ENCODE peak calls at places on chromosomes 3 and 15, in eight cellular contexts. C, H, I, Y, N, V, K and R are unnamed samples. For H3K9me2, the result is how much of the 10 kb centered on the place peaks cover.

GRCh38 chr3:138492980-138493675 is 58.7 kb downstream of the ESYT3 start:
- DNase-seq in C (no peak), H (no peak), I (no peak), Y (no peak), N (no peak), V (no peak), K (no peak), R (no peak)

GRCh38 chr3:11143476-11143875 is 10.8 kb upstream of the HRH1 start:
- DNase-seq in C (no peak), H (no peak), I (no peak), Y (no peak), N (no peak), V (no peak), K (no peak), R (no peak)

GRCh38 chr15:39242345-39242744 is 338.5 kb upstream of the THBS1 start:
- DNase-seq in C (no peak), H (peak), I (no peak), Y (no peak), N (no peak), V (no peak), K (no peak), R (no peak)

GRCh38 chr3:194271459-194272035 is 79.6 kb downstream of the CPN2 start:
- DNase-seq in C (no peak), H (no peak), I (no peak), Y (no peak), N (no peak), V (no peak), K (no peak), R (no peak)

GRCh38 chr3:160195106-160195505 is 30.1 kb upstream of the C3orf80 start:
- DNase-seq in C (no peak), H (no peak), I (no peak), Y (no peak), N (no peak), V (no peak), K (no peak), R (no peak)

GRCh38 chr15:43859546-43859945 is 32.7 kb downstream of the WDR76 start:
- DNase-seq in C (no peak), H (no peak), I (no peak), Y (no peak), N (no peak), V (no peak), K (no peak), R (no peak)

GRCh38 chr3:29065211-29065785 is 215.6 kb upstream of the RBMS3 start:
- DNase-seq in C (no peak), H (peak), I (peak), Y (no peak), N (peak), V (peak), K (peak), R (no peak)

GRCh38 chr3:186746008-186746407 is 28.8 kb downstream of the KNG1 start:
- DNase-seq in C (no peak), H (no peak), I (peak), Y (peak), N (no peak), V (peak), K (peak), R (no peak)

GRCh38 chr3:178203650-178204049 is 332.6 kb upstream of the KCNMB2 start:
- DNase-seq in C (no peak), H (no peak), I (no peak), Y (no peak), N (no peak), V (no peak), K (no peak), R (no peak)

GRCh38 chr3:74590620-74591262 is 23.7 kb downstream of the CNTN3 start:
- DNase-seq in C (no peak), H (no peak), I (no peak), Y (no peak), N (no peak), V (no peak), K (no peak), R (no peak)

GRCh38 chr3:150760431-150761200 is 2.4 kb downstream of the SIAH2 start:
- DNase-seq in C (peak), H (no peak), I (no peak), Y (no peak), N (no peak), V (no peak), K (no peak), R (no peak)

GRCh38 chr3:134369861-134370596 is 4.2 kb downstream of the AMOTL2 start:
- DNase-seq in C (no peak), H (no peak), I (no peak), Y (no peak), N (no peak), V (no peak), K (no peak), R (no peak)

GRCh38 chr3:191143224-191143623 is 55.8 kb upstream of the OSTN start:
- DNase-seq in C (no peak), H (peak), I (no peak), Y (no peak), N (no peak), V (no peak), K (no peak), R (no peak)

GRCh38 chr3:38828681-38829080 is 12.7 kb upstream of the SCN10A start:
- DNase-seq in C (no peak), H (no peak), I (no peak), Y (no peak), N (peak), V (no peak), K (no peak), R (no peak)

GRCh38 chr3:119015942-119016341 is 18.7 kb downstream of the IGSF11 start:
- DNase-seq in C (no peak), H (no peak), I (no peak), Y (no peak), N (no peak), V (no peak), K (no peak), R (no peak)

GRCh38 chr3:125281411-125281810 is 68.9 kb upstream of the SLC12A8 start:
- DNase-seq in C (no peak), H (no peak), I (no peak), Y (no peak), N (no peak), V (no peak), K (no peak), R (no peak)

GRCh38 chr3:188153498-188153948 is 434 bp upstream of the LPP start:
- DNase-seq in C (no peak), H (peak), I (peak), Y (peak), N (peak), V (peak), K (peak), R (peak)

GRCh38 chr15:91049378-91050127 is 27.2 kb upstream of the VPS33B start:
- DNase-seq in C (peak), H (peak), I (peak), Y (peak), N (peak), V (peak), K (peak), R (peak)

GRCh38 chr3:47984089-47984759 is 32.0 kb downstream of the MAP4 start:
- DNase-seq in C (no peak), H (peak), I (no peak), Y (peak), N (no peak), V (no peak), K (peak), R (no peak)

GRCh38 chr3:197196192-197196591 is 102.2 kb downstream of the DLG1 start:
- DNase-seq in C (no peak), H (no peak), I (no peak), Y (no peak), N (no peak), V (no peak), K (no peak), R (no peak)

GRCh38 chr3:9884555-9885165 is 4.6 kb upstream of the CIDEC start:
- DNase-seq in C (no peak), H (peak), I (peak), Y (peak), N (no peak), V (no peak), K (peak), R (no peak)

GRCh38 chr3:73448761-73449290 is 175.9 kb downstream of the PDZRN3 start:
- DNase-seq in C (peak), H (no peak), I (no peak), Y (no peak), N (no peak), V (no peak), K (no peak), R (peak)

GRCh38 chr15:48477795-48478360 is 146.6 kb downstream of the DUT start:
- DNase-seq in C (no peak), H (no peak), I (no peak), Y (no peak), N (no peak), V (no peak), K (no peak), R (no peak)

GRCh38 chr3:32257042-32257441 is 18.6 kb downstream of the CMTM8 start:
- DNase-seq in C (no peak), H (peak), I (no peak), Y (no peak), N (no peak), V (no peak), K (no peak), R (no peak)

GRCh38 chr3:179801263-179801662 is 148.4 kb downstream of the USP13 start:
- DNase-seq in C (no peak), H (peak), I (peak), Y (no peak), N (no peak), V (no peak), K (no peak), R (no peak)

GRCh38 chr3:71987089-71987735 is 202.3 kb upstream of the PROK2 start:
- DNase-seq in C (no peak), H (peak), I (peak), Y (peak), N (no peak), V (peak), K (no peak), R (no peak)

GRCh38 chr15:66654718-66655375 is 47.2 kb upstream of the SMAD6 start:
- DNase-seq in C (no peak), H (no peak), I (peak), Y (no peak), N (no peak), V (peak), K (no peak), R (no peak)

GRCh38 chr3:47475570-47476329 is at the start of gene SCAP:
- DNase-seq in C (peak), H (peak), I (peak), Y (peak), N (peak), V (peak), K (peak), R (peak)

GRCh38 chr15:37518436-37518835 is 416.0 kb upstream of the TMCO5A start:
- DNase-seq in C (no peak), H (no peak), I (no peak), Y (no peak), N (no peak), V (no peak), K (no peak), R (no peak)

GRCh38 chr15:59553879-59554735 is 57.5 kb upstream of the GCNT3 start:
- DNase-seq in C (no peak), H (peak), I (peak), Y (no peak), N (no peak), V (no peak), K (peak), R (no peak)

GRCh38 chr3:119382134-119382533 is 81.3 kb downstream of the TMEM39A start:
- DNase-seq in C (no peak), H (no peak), I (no peak), Y (no peak), N (no peak), V (no peak), K (no peak), R (no peak)

GRCh38 chr3:178480795-178481194 is 55.4 kb upstream of the KCNMB2 start:
- DNase-seq in C (no peak), H (no peak), I (no peak), Y (no peak), N (no peak), V (no peak), K (no peak), R (no peak)

GRCh38 chr3:188914556-188914955 is 257.2 kb upstream of the TPRG1 start:
- DNase-seq in C (no peak), H (peak), I (no peak), Y (no peak), N (no peak), V (no peak), K (no peak), R (no peak)

GRCh38 chr3:141109761-141110160 is 58.6 kb downstream of the SPSB4 start:
- DNase-seq in C (peak), H (no peak), I (no peak), Y (no peak), N (no peak), V (no peak), K (no peak), R (no peak)

GRCh38 chr3:141112686-141113255 is 61.6 kb downstream of the SPSB4 start:
- DNase-seq in C (no peak), H (no peak), I (no peak), Y (no peak), N (no peak), V (no peak), K (no peak), R (no peak)

GRCh38 chr3:141111364-141112150 is 60.4 kb downstream of the SPSB4 start:
- DNase-seq in C (no peak), H (no peak), I (no peak), Y (no peak), N (no peak), V (no peak), K (no peak), R (no peak)

GRCh38 chr3:141108002-141108401 is 56.9 kb downstream of the SPSB4 start:
- DNase-seq in C (no peak), H (no peak), I (no peak), Y (no peak), N (no peak), V (no peak), K (no peak), R (no peak)

DNA sequence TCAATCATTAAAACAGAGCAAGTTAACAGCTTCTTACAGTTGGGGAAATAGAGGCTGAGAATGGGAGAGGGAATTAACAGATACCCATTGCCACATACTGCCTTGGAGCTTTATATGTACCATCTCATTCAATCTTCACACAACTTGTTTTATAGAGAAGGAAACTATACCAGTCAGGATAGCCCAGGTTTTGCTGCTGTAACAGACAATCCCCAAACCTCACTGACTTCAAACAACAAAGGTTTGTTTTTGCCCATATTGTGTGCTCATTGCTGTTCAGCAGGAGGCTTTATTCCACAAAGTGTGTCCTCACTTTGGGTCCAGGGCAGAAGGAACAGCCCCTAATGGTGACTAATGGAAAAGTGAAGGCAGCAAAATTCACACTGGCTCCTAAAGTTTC is 59.2 kb downstream of the SPSB4 start:
- DNase-seq in C (no peak), H (no peak), I (no peak), Y (no peak), N (no peak), V (no peak), K (no peak), R (no peak)
- H3K9me2 ChIP-seq in C (under half), H (under half), I (under half), Y (under half), N (under half), V (under half), K (under half), R (under half)

DNA sequence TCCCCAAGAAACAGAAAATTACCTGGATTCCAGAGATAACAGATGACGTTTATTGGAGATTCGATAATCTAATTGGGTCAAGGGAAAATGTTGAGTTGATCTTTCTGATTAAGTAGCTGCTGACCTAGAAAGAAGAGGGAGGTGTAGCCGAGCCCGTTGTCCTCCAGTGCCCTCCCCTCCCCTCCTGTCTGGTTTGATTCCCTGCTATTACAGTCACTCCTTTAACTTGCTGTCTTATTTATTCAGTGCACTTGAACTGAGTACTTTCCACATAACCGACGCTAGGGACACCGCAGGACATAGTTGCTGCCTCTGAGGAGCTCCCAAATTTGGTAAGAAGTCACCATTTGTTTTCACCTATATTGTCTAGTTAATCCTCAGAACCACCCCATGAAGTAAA is 103.7 kb downstream of the AQP9 start:
- DNase-seq in C (no peak), H (peak), I (no peak), Y (no peak), N (no peak), V (no peak), K (no peak), R (no peak)
- TF ChIP-seq CTCF in C (no peak), H (peak), I (no peak), Y (no peak), N (no peak), V (no peak), K (no peak), R (no peak)

GRCh38 chr3:65128346-65128745 is 440.5 kb upstream of the ADAMTS9 start:
- DNase-seq in C (no peak), H (no peak), I (peak), Y (no peak), N (no peak), V (no peak), K (no peak), R (no peak)
- H3K9me2 ChIP-seq in C (under half), H (under half), I (under half), Y (under half), N (under half), V (under half), K (under half), R (under half)

DNA sequence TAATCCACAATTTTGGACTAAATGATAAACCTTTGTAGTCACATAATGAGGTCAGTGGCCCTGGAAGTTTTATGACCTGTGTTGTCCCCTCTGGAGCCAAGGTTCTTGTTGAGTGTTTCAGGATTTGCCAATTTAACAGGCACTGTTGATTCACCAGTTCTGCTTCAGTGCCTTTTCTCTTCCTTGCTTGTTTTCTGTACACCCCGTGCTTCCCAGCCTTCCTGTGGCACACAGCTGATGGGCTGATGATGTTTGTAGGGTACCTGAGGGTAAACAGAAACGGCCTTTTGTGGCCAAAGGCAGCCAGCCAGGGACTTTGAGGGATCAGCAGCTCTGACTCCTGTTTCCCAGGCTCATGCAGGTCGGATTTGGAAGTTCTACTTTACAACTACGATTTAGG is 13.3 kb downstream of the GYG1 start:
- DNase-seq in C (no peak), H (peak), I (no peak), Y (no peak), N (no peak), V (no peak), K (no peak), R (no peak)
- TF ChIP-seq CTCF in C (no peak), H (no peak), I (no peak), Y (no peak), N (no peak), V (no peak), K (no peak), R (no peak)

GRCh38 chr3:130757751-130758150 is 11.1 kb upstream of the PIK3R4 start:
- DNase-seq in C (no peak), H (no peak), I (no peak), Y (no peak), N (no peak), V (no peak), K (no peak), R (no peak)
- H3K9me2 ChIP-seq in C (under half), H (under half), I (under half), Y (under half), N (under half), V (under half), K (under half), R (under half)

GRCh38 chr3:158314426-158315357 is 204.8 kb downstream of the RSRC1 start:
- DNase-seq in C (no peak), H (no peak), I (no peak), Y (no peak), N (no peak), V (no peak), K (no peak), R (no peak)

GRCh38 chr3:158308533-158308932 is 198.6 kb downstream of the RSRC1 start:
- DNase-seq in C (no peak), H (no peak), I (no peak), Y (no peak), N (no peak), V (no peak), K (no peak), R (no peak)

GRCh38 chr3:158312560-158313141 is 202.8 kb downstream of the RSRC1 start:
- DNase-seq in C (no peak), H (no peak), I (no peak), Y (no peak), N (no peak), V (no peak), K (no peak), R (no peak)

DNA sequence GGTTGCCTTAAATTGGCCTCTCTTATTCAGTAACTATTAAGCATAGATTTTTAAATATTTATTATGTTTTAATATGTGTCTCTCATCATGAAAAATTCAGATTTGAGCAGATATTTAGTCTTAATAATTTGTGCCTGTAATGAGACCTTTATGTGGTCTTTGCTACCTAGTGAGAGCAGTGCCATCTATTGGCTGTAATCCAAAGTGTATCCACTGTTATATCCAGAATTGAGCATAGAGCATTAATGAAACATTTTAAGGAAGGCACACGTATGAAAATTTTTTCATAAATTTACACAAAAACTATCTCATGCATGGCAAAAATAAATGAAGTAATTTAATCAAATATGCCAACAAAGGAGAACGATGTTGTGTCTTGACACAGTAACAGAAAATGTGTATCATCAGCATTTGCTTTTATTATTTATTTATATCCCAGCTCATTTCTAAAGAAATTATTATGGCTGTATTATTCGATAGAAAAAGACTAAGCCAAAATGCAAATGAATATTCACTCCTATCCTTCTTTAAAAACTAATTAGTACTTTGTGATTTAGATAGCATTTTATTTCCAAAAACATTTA is 203.5 kb downstream of the RSRC1 start:
- DNase-seq in C (peak), H (peak), I (peak), Y (peak), N (peak), V (peak), K (no peak), R (peak)
- TF ChIP-seq CTCF in C (peak), H (peak), I (peak), Y (peak), N (peak), V (peak), K (peak), R (peak)

GRCh38 chr3:107760141-107760540 is 237.4 kb downstream of the BBX start:
- DNase-seq in C (no peak), H (no peak), I (no peak), Y (no peak), N (no peak), V (no peak), K (no peak), R (no peak)
- H3K9me2 ChIP-seq in C (under half), H (under half), I (under half), Y (under half), N (under half), V (under half), K (under half), R (under half)